ENCODE peak calls at places on chromosomes 1 and 21, in six cellular contexts. I, W, Q, M, N and F are unnamed samples.

GRCh38 chr1:11339346-11340247 is 66.6 kb downstream of the UBIAD1 start:
- DNase-seq in I (no peak), W (no peak), Q (peak), M (no peak), N (no peak), F (no peak)

GRCh38 chr1:204149107-204149506 is 2.7 kb downstream of the ETNK2 start:
- DNase-seq in I (no peak), W (no peak), Q (no peak), M (no peak), N (no peak), F (no peak)

GRCh38 chr1:197468581-197469175 is 200.6 kb downstream of the CRB1 start:
- DNase-seq in I (no peak), W (no peak), Q (no peak), M (no peak), N (no peak), F (no peak)

GRCh38 chr1:182197555-182197954 is 136.0 kb upstream of the ZNF648 start:
- DNase-seq in I (peak), W (no peak), Q (no peak), M (peak), N (no peak), F (no peak)

GRCh38 chr1:30704271-30704670 is 19.1 kb downstream of the MATN1 start:
- DNase-seq in I (no peak), W (no peak), Q (no peak), M (peak), N (no peak), F (no peak)

GRCh38 chr21:25999935-26000582 is 170.5 kb downstream of the APP start:
- DNase-seq in I (no peak), W (no peak), Q (no peak), M (no peak), N (no peak), F (no peak)

GRCh38 chr1:89953072-89953626 is 41.8 kb upstream of the ZNF326 start:
- DNase-seq in I (no peak), W (peak), Q (peak), M (no peak), N (peak), F (no peak)

GRCh38 chr1:234601217-234602017 is 8.6 kb downstream of the IRF2BP2 start:
- DNase-seq in I (no peak), W (peak), Q (peak), M (no peak), N (no peak), F (no peak)

GRCh38 chr1:18890704-18891103 is 11.7 kb downstream of the ALDH4A1 start:
- DNase-seq in I (no peak), W (no peak), Q (no peak), M (no peak), N (peak), F (no peak)

GRCh38 chr1:218498061-218498938 is 153.2 kb downstream of the TGFB2 start:
- DNase-seq in I (no peak), W (peak), Q (no peak), M (no peak), N (no peak), F (no peak)

GRCh38 chr1:224774378-224774777 is 155.1 kb upstream of the DNAH14 start:
- DNase-seq in I (no peak), W (no peak), Q (no peak), M (no peak), N (no peak), F (no peak)

DNA sequence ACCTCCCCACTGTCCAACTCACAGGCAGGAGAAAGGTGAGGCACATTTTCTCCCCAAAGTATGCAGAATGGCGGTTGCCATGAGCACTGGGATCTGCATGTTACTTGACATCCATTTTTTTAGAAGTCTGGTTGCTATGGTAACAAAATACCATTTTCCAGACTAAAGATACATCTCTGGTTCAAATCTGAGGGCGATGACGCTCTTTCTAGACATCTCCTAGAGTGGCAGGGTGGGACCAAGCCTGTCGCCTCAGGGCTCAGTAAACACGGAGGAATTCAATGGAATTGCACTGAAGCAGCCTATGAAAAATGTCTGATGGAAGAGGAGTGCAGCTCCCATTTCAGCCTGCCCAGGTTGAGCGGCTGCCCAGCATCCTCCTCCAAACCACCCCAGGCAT is 21.5 kb upstream of the FAM43B start:
- DNase-seq in I (no peak), W (peak), Q (no peak), M (no peak), N (no peak), F (no peak)
- TF ChIP-seq EP300 in I (no peak), W (no peak), Q (no peak), M (no peak), N (no peak), F (no peak)

GRCh38 chr1:46408356-46409062 is 14.4 kb downstream of the FAAH start:
- DNase-seq in I (no peak), W (no peak), Q (no peak), M (no peak), N (no peak), F (no peak)
- TF ChIP-seq POLR2A in I (no peak), W (no peak), Q (no peak), M (no peak), N (no peak), F (no peak)

DNA sequence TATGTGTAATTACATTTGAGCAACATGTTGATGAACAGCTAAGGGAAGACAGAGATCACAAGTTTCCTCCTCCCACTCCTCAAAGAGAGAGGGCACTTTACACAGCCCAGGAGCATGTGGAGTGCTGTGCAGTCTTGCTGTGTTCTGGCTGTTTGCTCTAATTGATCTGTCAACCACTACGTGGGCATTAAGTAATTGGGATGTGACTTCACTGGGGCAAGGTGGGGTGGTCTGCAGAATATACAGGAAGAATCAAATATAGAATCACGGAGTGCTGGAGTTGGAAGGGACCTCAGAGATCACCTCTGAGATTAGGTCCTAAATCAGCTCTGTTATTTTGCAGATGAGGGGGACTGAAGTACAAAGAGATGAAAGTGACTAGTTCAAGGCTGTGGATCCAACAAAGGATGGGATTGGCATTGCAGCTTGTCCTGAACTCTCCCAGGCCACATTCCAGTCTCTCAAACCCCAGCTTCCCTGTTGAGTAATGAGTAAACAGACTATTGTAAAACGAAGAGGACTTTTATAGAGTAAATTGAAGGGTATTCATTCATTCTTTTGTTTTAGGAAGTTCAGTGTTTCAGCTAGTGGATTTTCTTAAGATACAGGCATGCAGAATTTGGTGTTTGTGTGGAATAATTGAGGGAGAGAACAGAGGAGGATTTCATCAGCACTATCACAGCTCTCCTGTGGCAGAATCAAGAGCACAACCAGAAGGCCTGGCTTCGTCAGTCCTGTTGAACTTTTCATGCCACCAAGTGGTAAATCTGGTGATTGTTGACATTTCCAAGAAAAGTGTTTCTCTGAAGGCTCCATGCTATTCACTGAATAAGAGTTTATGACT is 22.4 kb downstream of the NOS1AP start:
- DNase-seq in I (no peak), W (no peak), Q (no peak), M (no peak), N (no peak), F (no peak)
- TF ChIP-seq EP300 in I (no peak), W (no peak), Q (no peak), M (no peak), N (no peak), F (no peak)

GRCh38 chr1:163378554-163378953 is 56.8 kb downstream of the NUF2 start:
- DNase-seq in I (no peak), W (no peak), Q (no peak), M (no peak), N (no peak), F (no peak)
- TF ChIP-seq POLR2A in I (no peak), W (no peak), Q (no peak), M (no peak), N (no peak), F (no peak)

DNA sequence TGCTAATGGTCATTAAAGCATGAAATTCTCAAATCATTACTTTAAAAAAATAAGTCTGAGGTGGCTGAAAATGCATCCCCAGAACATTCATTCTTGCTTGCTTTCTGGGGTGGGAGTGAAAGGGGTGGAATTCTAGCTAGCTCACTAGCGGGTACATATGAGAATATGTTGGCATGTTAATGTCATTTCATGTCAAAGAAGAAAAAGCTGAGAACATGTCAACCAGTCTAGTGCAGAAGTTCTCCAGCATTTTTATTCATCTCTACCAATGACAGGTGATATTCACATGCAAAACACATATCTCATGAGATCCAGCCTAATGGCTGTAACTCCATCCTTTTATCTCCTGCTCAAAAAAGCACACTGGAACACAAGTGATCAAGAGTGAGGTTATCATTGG is 49.1 kb downstream of the ZNHIT6 start:
- DNase-seq in I (no peak), W (no peak), Q (no peak), M (no peak), N (no peak), F (no peak)
- TF ChIP-seq EP300 in I (no peak), W (no peak), Q (no peak), M (no peak), N (no peak), F (no peak)

GRCh38 chr1:110674337-110675059 is at the start of gene KCNA3:
- DNase-seq in I (peak), W (no peak), Q (no peak), M (no peak), N (peak), F (no peak)
- TF ChIP-seq POLR2A in I (no peak), W (no peak), Q (no peak), M (no peak), N (no peak), F (no peak)